ENCODE peak calls at places on chromosomes 3 and 15, in eight cellular contexts. One of them, this sample, is unnamed.

GRCh38 chr15:58203537-58203936 is 65.4 kb downstream of the AQP9 start:
- DNase-seq in OCI-LY7: no peak
- DNase-seq in HepG2: no peak
- DNase-seq in A549: no peak
- DNase-seq in heart left ventricle: no peak
- DNase-seq in H9: no peak
- DNase-seq in adrenal gland: no peak
- DNase-seq in hepatocyte: peak
- DNase-seq in this sample: no peak

GRCh38 chr15:32674681-32675080 is 33.2 kb downstream of the SCG5 start:
- DNase-seq in adrenal gland: no peak
- DNase-seq in hepatocyte: no peak
- DNase-seq in OCI-LY7: no peak
- DNase-seq in A549: no peak
- DNase-seq in heart left ventricle: no peak
- DNase-seq in HepG2: no peak
- DNase-seq in H9: no peak
- DNase-seq in this sample: no peak

GRCh38 chr3:156604064-156604641 is 49.2 kb upstream of the SSR3 start:
- DNase-seq in A549: no peak
- DNase-seq in adrenal gland: no peak
- DNase-seq in heart left ventricle: no peak
- DNase-seq in OCI-LY7: no peak
- DNase-seq in H9: no peak
- DNase-seq in hepatocyte: no peak
- DNase-seq in HepG2: no peak
- DNase-seq in this sample: no peak

GRCh38 chr15:90086868-90087268 is 15.4 kb downstream of the IDH2 start:
- DNase-seq in HepG2: peak
- DNase-seq in hepatocyte: no peak
- DNase-seq in adrenal gland: peak
- DNase-seq in H9: peak
- DNase-seq in OCI-LY7: peak
- DNase-seq in A549: peak
- DNase-seq in heart left ventricle: no peak
- DNase-seq in this sample: no peak

GRCh38 chr3:4271834-4272233 is 31.3 kb upstream of the SETMAR start:
- DNase-seq in H9: no peak
- DNase-seq in hepatocyte: peak
- DNase-seq in A549: peak
- DNase-seq in heart left ventricle: no peak
- DNase-seq in adrenal gland: no peak
- DNase-seq in HepG2: peak
- DNase-seq in OCI-LY7: peak
- DNase-seq in this sample: no peak

GRCh38 chr3:18290130-18290529 is 135.0 kb downstream of the SATB1 start:
- DNase-seq in HepG2: no peak
- DNase-seq in heart left ventricle: no peak
- DNase-seq in H9: no peak
- DNase-seq in hepatocyte: no peak
- DNase-seq in adrenal gland: no peak
- DNase-seq in A549: no peak
- DNase-seq in OCI-LY7: no peak
- DNase-seq in this sample: no peak

GRCh38 chr3:197378987-197379718 is 80.7 kb upstream of the DLG1 start:
- DNase-seq in H9: no peak
- DNase-seq in hepatocyte: no peak
- DNase-seq in OCI-LY7: no peak
- DNase-seq in adrenal gland: peak
- DNase-seq in heart left ventricle: no peak
- DNase-seq in HepG2: no peak
- DNase-seq in A549: no peak
- DNase-seq in this sample: no peak

GRCh38 chr3:137065381-137065780 is 107.6 kb downstream of the IL20RB start:
- DNase-seq in heart left ventricle: no peak
- DNase-seq in H9: peak
- DNase-seq in HepG2: no peak
- DNase-seq in A549: no peak
- DNase-seq in hepatocyte: no peak
- DNase-seq in OCI-LY7: no peak
- DNase-seq in adrenal gland: no peak
- DNase-seq in this sample: no peak

GRCh38 chr15:63374686-63375520 is 6.7 kb downstream of the CA12 start:
- DNase-seq in HepG2: no peak
- DNase-seq in OCI-LY7: no peak
- DNase-seq in adrenal gland: no peak
- DNase-seq in A549: peak
- DNase-seq in heart left ventricle: peak
- DNase-seq in hepatocyte: peak
- DNase-seq in H9: no peak
- DNase-seq in this sample: peak

GRCh38 chr3:169954142-169954756 is 12.4 kb upstream of the SEC62 start:
- DNase-seq in heart left ventricle: no peak
- DNase-seq in adrenal gland: no peak
- DNase-seq in hepatocyte: no peak
- DNase-seq in OCI-LY7: peak
- DNase-seq in HepG2: no peak
- DNase-seq in H9: no peak
- DNase-seq in A549: no peak
- DNase-seq in this sample: no peak

GRCh38 chr15:77753238-77753873 is 120.6 kb upstream of the LINGO1 start:
- DNase-seq in A549: peak
- DNase-seq in HepG2: peak
- DNase-seq in H9: peak
- DNase-seq in adrenal gland: no peak
- DNase-seq in heart left ventricle: no peak
- DNase-seq in hepatocyte: peak
- DNase-seq in OCI-LY7: peak
- DNase-seq in this sample: no peak

GRCh38 chr3:74575857-74576256 is 38.6 kb downstream of the CNTN3 start:
- DNase-seq in heart left ventricle: no peak
- DNase-seq in H9: no peak
- DNase-seq in A549: no peak
- DNase-seq in HepG2: no peak
- DNase-seq in adrenal gland: no peak
- DNase-seq in OCI-LY7: no peak
- DNase-seq in hepatocyte: no peak
- DNase-seq in this sample: no peak

GRCh38 chr3:184619348-184619747 is 57.8 kb downstream of the EPHB3 start:
- DNase-seq in HepG2: no peak
- DNase-seq in H9: no peak
- DNase-seq in A549: no peak
- DNase-seq in hepatocyte: no peak
- DNase-seq in OCI-LY7: no peak
- DNase-seq in adrenal gland: no peak
- DNase-seq in heart left ventricle: no peak
- DNase-seq in this sample: no peak

GRCh38 chr15:64717735-64718495 is 57.5 kb downstream of the RBPMS2 start:
- DNase-seq in adrenal gland: no peak
- DNase-seq in HepG2: no peak
- DNase-seq in hepatocyte: no peak
- DNase-seq in H9: no peak
- DNase-seq in A549: no peak
- DNase-seq in heart left ventricle: no peak
- DNase-seq in OCI-LY7: no peak
- DNase-seq in this sample: no peak

GRCh38 chr3:112611813-112612515 is 29.0 kb downstream of the CCDC80 start:
- DNase-seq in hepatocyte: no peak
- DNase-seq in H9: no peak
- DNase-seq in adrenal gland: no peak
- DNase-seq in HepG2: no peak
- DNase-seq in heart left ventricle: peak
- DNase-seq in A549: no peak
- DNase-seq in OCI-LY7: no peak
- DNase-seq in this sample: peak
- H3K27ac ChIP-seq in hepatocyte: no peak
- H3K27ac ChIP-seq in H9: no peak
- H3K27ac ChIP-seq in adrenal gland: no peak
- H3K27ac ChIP-seq in HepG2: no peak
- H3K27ac ChIP-seq in heart left ventricle: no peak
- H3K27ac ChIP-seq in A549: no peak
- H3K27ac ChIP-seq in OCI-LY7: no peak
- H3K27ac ChIP-seq in this sample: peak

GRCh38 chr3:178703268-178703975 is 167.2 kb downstream of the KCNMB2 start:
- DNase-seq in OCI-LY7: no peak
- DNase-seq in heart left ventricle: no peak
- DNase-seq in adrenal gland: no peak
- DNase-seq in hepatocyte: peak
- DNase-seq in HepG2: no peak
- DNase-seq in H9: no peak
- DNase-seq in A549: no peak
- DNase-seq in this sample: no peak
- TF ChIP-seq CTCF in OCI-LY7: no peak
- TF ChIP-seq CTCF in heart left ventricle: no peak
- TF ChIP-seq CTCF in adrenal gland: no peak
- TF ChIP-seq CTCF in hepatocyte: no peak
- TF ChIP-seq CTCF in HepG2: no peak
- TF ChIP-seq CTCF in H9: no peak
- TF ChIP-seq CTCF in A549: no peak
- TF ChIP-seq CTCF in this sample: no peak

GRCh38 chr15:68615811-68616210 is 37.0 kb downstream of the CORO2B start:
- DNase-seq in A549: no peak
- DNase-seq in H9: no peak
- DNase-seq in adrenal gland: no peak
- DNase-seq in HepG2: no peak
- DNase-seq in heart left ventricle: no peak
- DNase-seq in hepatocyte: no peak
- DNase-seq in OCI-LY7: no peak
- DNase-seq in this sample: no peak
- H3K27ac ChIP-seq in A549: no peak
- H3K27ac ChIP-seq in H9: no peak
- H3K27ac ChIP-seq in adrenal gland: no peak
- H3K27ac ChIP-seq in HepG2: no peak
- H3K27ac ChIP-seq in heart left ventricle: no peak
- H3K27ac ChIP-seq in hepatocyte: no peak
- H3K27ac ChIP-seq in OCI-LY7: no peak
- H3K27ac ChIP-seq in this sample: peak

GRCh38 chr3:52792961-52793695 is 1.5 kb upstream of the ITIH3 start:
- DNase-seq in heart left ventricle: no peak
- DNase-seq in HepG2: no peak
- DNase-seq in adrenal gland: no peak
- DNase-seq in OCI-LY7: no peak
- DNase-seq in hepatocyte: no peak
- DNase-seq in H9: no peak
- DNase-seq in A549: no peak
- DNase-seq in this sample: no peak
- TF ChIP-seq CTCF in heart left ventricle: no peak
- TF ChIP-seq CTCF in HepG2: no peak
- TF ChIP-seq CTCF in adrenal gland: no peak
- TF ChIP-seq CTCF in OCI-LY7: no peak
- TF ChIP-seq CTCF in hepatocyte: no peak
- TF ChIP-seq CTCF in H9: no peak
- TF ChIP-seq CTCF in A549: no peak
- TF ChIP-seq CTCF in this sample: no peak

GRCh38 chr3:171838218-171838720 is 4.9 kb upstream of the TMEM212 start:
- DNase-seq in H9: no peak
- DNase-seq in adrenal gland: peak
- DNase-seq in OCI-LY7: no peak
- DNase-seq in HepG2: peak
- DNase-seq in hepatocyte: no peak
- DNase-seq in heart left ventricle: peak
- DNase-seq in A549: peak
- DNase-seq in this sample: peak
- H3K27ac ChIP-seq in H9: no peak
- H3K27ac ChIP-seq in adrenal gland: peak
- H3K27ac ChIP-seq in OCI-LY7: no peak
- H3K27ac ChIP-seq in HepG2: peak
- H3K27ac ChIP-seq in hepatocyte: peak
- H3K27ac ChIP-seq in heart left ventricle: peak
- H3K27ac ChIP-seq in A549: peak
- H3K27ac ChIP-seq in this sample: peak

GRCh38 chr3:38164966-38165721 is at the start of gene OXSR1:
- DNase-seq in hepatocyte: peak
- DNase-seq in A549: peak
- DNase-seq in OCI-LY7: peak
- DNase-seq in H9: peak
- DNase-seq in HepG2: peak
- DNase-seq in adrenal gland: peak
- DNase-seq in heart left ventricle: peak
- DNase-seq in this sample: peak

GRCh38 chr3:38164136-38164965 is 986 bp upstream of the OXSR1 start:
- DNase-seq in H9: no peak
- DNase-seq in hepatocyte: no peak
- DNase-seq in adrenal gland: no peak
- DNase-seq in OCI-LY7: no peak
- DNase-seq in A549: no peak
- DNase-seq in heart left ventricle: no peak
- DNase-seq in HepG2: no peak
- DNase-seq in this sample: peak

GRCh38 chr3:38165722-38166387 is 518 bp downstream of the OXSR1 start:
- DNase-seq in OCI-LY7: peak
- DNase-seq in A549: peak
- DNase-seq in hepatocyte: peak
- DNase-seq in H9: no peak
- DNase-seq in adrenal gland: peak
- DNase-seq in HepG2: peak
- DNase-seq in heart left ventricle: no peak
- DNase-seq in this sample: peak

GRCh38 chr3:38158472-38158871 is 6.9 kb upstream of the OXSR1 start:
- DNase-seq in A549: no peak
- DNase-seq in hepatocyte: no peak
- DNase-seq in heart left ventricle: no peak
- DNase-seq in HepG2: no peak
- DNase-seq in adrenal gland: no peak
- DNase-seq in OCI-LY7: no peak
- DNase-seq in H9: no peak
- DNase-seq in this sample: no peak

GRCh38 chr3:38163117-38163870 is 2.0 kb upstream of the OXSR1 start:
- DNase-seq in A549: peak
- DNase-seq in hepatocyte: peak
- DNase-seq in adrenal gland: no peak
- DNase-seq in OCI-LY7: peak
- DNase-seq in heart left ventricle: no peak
- DNase-seq in HepG2: peak
- DNase-seq in H9: peak
- DNase-seq in this sample: no peak
- TF ChIP-seq CTCF in A549: no peak
- TF ChIP-seq CTCF in hepatocyte: peak
- TF ChIP-seq CTCF in adrenal gland: no peak
- TF ChIP-seq CTCF in OCI-LY7: peak
- TF ChIP-seq CTCF in heart left ventricle: no peak
- TF ChIP-seq CTCF in HepG2: no peak
- TF ChIP-seq CTCF in H9: peak
- TF ChIP-seq CTCF in this sample: no peak

GRCh38 chr3:128621931-128622330 is 28.7 kb downstream of the RPN1 start:
- DNase-seq in OCI-LY7: no peak
- DNase-seq in hepatocyte: no peak
- DNase-seq in adrenal gland: no peak
- DNase-seq in HepG2: no peak
- DNase-seq in A549: no peak
- DNase-seq in heart left ventricle: no peak
- DNase-seq in H9: no peak
- DNase-seq in this sample: no peak
- H3K27ac ChIP-seq in OCI-LY7: no peak
- H3K27ac ChIP-seq in hepatocyte: no peak
- H3K27ac ChIP-seq in adrenal gland: peak
- H3K27ac ChIP-seq in HepG2: no peak
- H3K27ac ChIP-seq in A549: no peak
- H3K27ac ChIP-seq in heart left ventricle: no peak
- H3K27ac ChIP-seq in H9: no peak
- H3K27ac ChIP-seq in this sample: no peak